ENCODE peak calls at places on chromosomes 6 and 20, in eight cellular contexts. One of them, this sample, is unnamed.

GRCh38 chr20:4573564-4574355 is 147.9 kb upstream of the PRND start:
- DNase-seq in tibial nerve: no peak
- DNase-seq in pancreas: no peak
- DNase-seq in neural progenitor cell: no peak
- DNase-seq in heart right ventricle: no peak
- DNase-seq in CD8-positive, alpha-beta memory T cell: no peak
- DNase-seq in cardiac muscle cell: no peak
- DNase-seq in IMR-90: peak; percentile 96
- DNase-seq in this sample: no peak

GRCh38 chr20:22060610-22061009 is 355.1 kb downstream of the PAX1 start:
- DNase-seq in tibial nerve: no peak
- DNase-seq in pancreas: no peak
- DNase-seq in neural progenitor cell: no peak
- DNase-seq in heart right ventricle: no peak
- DNase-seq in CD8-positive, alpha-beta memory T cell: no peak
- DNase-seq in cardiac muscle cell: no peak
- DNase-seq in IMR-90: no peak
- DNase-seq in this sample: no peak

GRCh38 chr20:64055893-64056638 is 6.6 kb upstream of the SOX18 start:
- DNase-seq in tibial nerve: no peak
- DNase-seq in pancreas: no peak
- DNase-seq in neural progenitor cell: peak; percentile 26
- DNase-seq in heart right ventricle: peak; percentile 81
- DNase-seq in CD8-positive, alpha-beta memory T cell: no peak
- DNase-seq in cardiac muscle cell: no peak
- DNase-seq in IMR-90: peak; percentile 19
- DNase-seq in this sample: no peak

GRCh38 chr6:62362097-62362496 is 76.1 kb upstream of the KHDRBS2 start:
- DNase-seq in tibial nerve: no peak
- DNase-seq in pancreas: no peak
- DNase-seq in neural progenitor cell: no peak
- DNase-seq in heart right ventricle: no peak
- DNase-seq in CD8-positive, alpha-beta memory T cell: no peak
- DNase-seq in cardiac muscle cell: no peak
- DNase-seq in IMR-90: no peak
- DNase-seq in this sample: no peak

GRCh38 chr20:8536219-8536618 is 404.2 kb downstream of the PLCB1 start:
- DNase-seq in tibial nerve: no peak
- DNase-seq in pancreas: no peak
- DNase-seq in neural progenitor cell: no peak
- DNase-seq in heart right ventricle: no peak
- DNase-seq in CD8-positive, alpha-beta memory T cell: no peak
- DNase-seq in cardiac muscle cell: no peak
- DNase-seq in IMR-90: no peak
- DNase-seq in this sample: no peak

GRCh38 chr6:46203388-46203787 is 32.6 kb upstream of the ENPP5 start:
- DNase-seq in tibial nerve: no peak
- DNase-seq in pancreas: no peak
- DNase-seq in neural progenitor cell: no peak
- DNase-seq in heart right ventricle: no peak
- DNase-seq in CD8-positive, alpha-beta memory T cell: no peak
- DNase-seq in cardiac muscle cell: no peak
- DNase-seq in IMR-90: no peak
- DNase-seq in this sample: no peak

GRCh38 chr6:153994004-153994403 is 45.0 kb upstream of the OPRM1 start:
- DNase-seq in tibial nerve: no peak
- DNase-seq in pancreas: no peak
- DNase-seq in neural progenitor cell: no peak
- DNase-seq in heart right ventricle: no peak
- DNase-seq in CD8-positive, alpha-beta memory T cell: no peak
- DNase-seq in cardiac muscle cell: no peak
- DNase-seq in IMR-90: no peak
- DNase-seq in this sample: no peak

GRCh38 chr6:139944976-139945375 is 570.5 kb upstream of the CITED2 start:
- DNase-seq in tibial nerve: no peak
- DNase-seq in pancreas: no peak
- DNase-seq in neural progenitor cell: no peak
- DNase-seq in heart right ventricle: no peak
- DNase-seq in CD8-positive, alpha-beta memory T cell: no peak
- DNase-seq in cardiac muscle cell: no peak
- DNase-seq in IMR-90: no peak
- DNase-seq in this sample: no peak

GRCh38 chr6:96394727-96395126 is 126.9 kb upstream of the UFL1 start:
- DNase-seq in tibial nerve: no peak
- DNase-seq in pancreas: peak; percentile 9
- DNase-seq in neural progenitor cell: peak; percentile 29
- DNase-seq in heart right ventricle: no peak
- DNase-seq in CD8-positive, alpha-beta memory T cell: no peak
- DNase-seq in cardiac muscle cell: peak; percentile 38
- DNase-seq in IMR-90: no peak
- DNase-seq in this sample: no peak

GRCh38 chr20:45359069-45359405 is 3.9 kb upstream of the SYS1 start:
- DNase-seq in tibial nerve: peak; percentile 70
- DNase-seq in pancreas: no peak
- DNase-seq in neural progenitor cell: no peak
- DNase-seq in heart right ventricle: no peak
- DNase-seq in CD8-positive, alpha-beta memory T cell: no peak
- DNase-seq in cardiac muscle cell: no peak
- DNase-seq in IMR-90: peak; percentile 44
- DNase-seq in this sample: no peak

GRCh38 chr6:169701218-169701952 is 444 bp downstream of the WDR27 start:
- DNase-seq in tibial nerve: no peak
- DNase-seq in pancreas: no peak
- DNase-seq in neural progenitor cell: no peak
- DNase-seq in heart right ventricle: no peak
- DNase-seq in CD8-positive, alpha-beta memory T cell: no peak
- DNase-seq in cardiac muscle cell: no peak
- DNase-seq in IMR-90: no peak
- DNase-seq in this sample: no peak

GRCh38 chr6:40792183-40792582 is 205.0 kb upstream of the LRFN2 start:
- DNase-seq in tibial nerve: no peak
- DNase-seq in pancreas: no peak
- DNase-seq in neural progenitor cell: no peak
- DNase-seq in heart right ventricle: no peak
- DNase-seq in CD8-positive, alpha-beta memory T cell: no peak
- DNase-seq in cardiac muscle cell: no peak
- DNase-seq in IMR-90: no peak
- DNase-seq in this sample: no peak

GRCh38 chr6:66376021-66376420 is 669.0 kb upstream of the EYS start:
- DNase-seq in tibial nerve: no peak
- DNase-seq in pancreas: no peak
- DNase-seq in neural progenitor cell: no peak
- DNase-seq in heart right ventricle: no peak
- DNase-seq in CD8-positive, alpha-beta memory T cell: no peak
- DNase-seq in cardiac muscle cell: no peak
- DNase-seq in IMR-90: no peak
- DNase-seq in this sample: no peak

GRCh38 chr6:44701637-44702101 is 314.2 kb downstream of the CDC5L start:
- DNase-seq in tibial nerve: no peak
- DNase-seq in pancreas: no peak
- DNase-seq in neural progenitor cell: peak; percentile 76
- DNase-seq in heart right ventricle: no peak
- DNase-seq in CD8-positive, alpha-beta memory T cell: no peak
- DNase-seq in cardiac muscle cell: no peak
- DNase-seq in IMR-90: no peak
- DNase-seq in this sample: no peak

GRCh38 chr6:155263373-155264063 is at the start of gene CLDN20:
- DNase-seq in tibial nerve: no peak
- DNase-seq in pancreas: no peak
- DNase-seq in neural progenitor cell: no peak
- DNase-seq in heart right ventricle: no peak
- DNase-seq in CD8-positive, alpha-beta memory T cell: no peak
- DNase-seq in cardiac muscle cell: no peak
- DNase-seq in IMR-90: no peak
- DNase-seq in this sample: no peak

GRCh38 chr6:36781669-36782068 is 57.6 kb downstream of the CPNE5 start:
- DNase-seq in tibial nerve: no peak
- DNase-seq in pancreas: no peak
- DNase-seq in neural progenitor cell: no peak
- DNase-seq in heart right ventricle: no peak
- DNase-seq in CD8-positive, alpha-beta memory T cell: no peak
- DNase-seq in cardiac muscle cell: no peak
- DNase-seq in IMR-90: no peak
- DNase-seq in this sample: no peak
- H3K27ac ChIP-seq in tibial nerve: no peak overlapping the region
- H3K27ac ChIP-seq in pancreas: no peak overlapping the region
- H3K27ac ChIP-seq in neural progenitor cell: no peak overlapping the region
- H3K27ac ChIP-seq in heart right ventricle: no peak overlapping the region
- H3K27ac ChIP-seq in CD8-positive, alpha-beta memory T cell: no peak overlapping the region
- H3K27ac ChIP-seq in cardiac muscle cell: no peak overlapping the region
- H3K27ac ChIP-seq in IMR-90: no peak overlapping the region
- H3K27ac ChIP-seq in this sample: no peak overlapping the region

GRCh38 chr6:80550271-80550670 is 443.8 kb downstream of the BCKDHB start:
- DNase-seq in tibial nerve: no peak
- DNase-seq in pancreas: no peak
- DNase-seq in neural progenitor cell: no peak
- DNase-seq in heart right ventricle: no peak
- DNase-seq in CD8-positive, alpha-beta memory T cell: no peak
- DNase-seq in cardiac muscle cell: no peak
- DNase-seq in IMR-90: no peak
- DNase-seq in this sample: no peak

GRCh38 chr6:80545323-80545722 is 438.9 kb downstream of the BCKDHB start:
- DNase-seq in tibial nerve: no peak
- DNase-seq in pancreas: no peak
- DNase-seq in neural progenitor cell: no peak
- DNase-seq in heart right ventricle: no peak
- DNase-seq in CD8-positive, alpha-beta memory T cell: no peak
- DNase-seq in cardiac muscle cell: no peak
- DNase-seq in IMR-90: no peak
- DNase-seq in this sample: no peak

GRCh38 chr6:80550748-80551147 is 444.3 kb downstream of the BCKDHB start:
- DNase-seq in tibial nerve: no peak
- DNase-seq in pancreas: no peak
- DNase-seq in neural progenitor cell: no peak
- DNase-seq in heart right ventricle: no peak
- DNase-seq in CD8-positive, alpha-beta memory T cell: no peak
- DNase-seq in cardiac muscle cell: no peak
- DNase-seq in IMR-90: no peak
- DNase-seq in this sample: no peak

GRCh38 chr6:80547827-80548226 is 441.4 kb downstream of the BCKDHB start:
- DNase-seq in tibial nerve: no peak
- DNase-seq in pancreas: no peak
- DNase-seq in neural progenitor cell: no peak
- DNase-seq in heart right ventricle: no peak
- DNase-seq in CD8-positive, alpha-beta memory T cell: no peak
- DNase-seq in cardiac muscle cell: no peak
- DNase-seq in IMR-90: peak; percentile 94
- DNase-seq in this sample: no peak

DNA sequence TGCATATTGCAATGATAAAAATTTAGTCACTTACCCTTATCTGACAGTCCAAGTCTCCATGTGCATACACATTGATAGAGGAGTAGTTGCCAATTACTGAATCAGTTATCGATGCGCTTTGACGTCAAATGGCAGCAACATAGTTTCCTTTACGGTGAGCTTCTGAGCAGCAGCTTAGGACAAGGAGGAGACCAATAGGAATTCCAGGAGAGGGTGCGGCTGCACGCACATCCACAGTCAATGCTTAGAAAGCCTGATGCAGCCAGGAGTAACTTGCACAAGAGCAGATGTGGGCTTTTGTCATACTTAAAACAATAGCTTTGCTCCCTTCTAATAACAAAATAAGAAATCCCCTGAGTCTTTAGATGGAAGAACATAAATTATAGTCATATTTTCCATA is 442.0 kb downstream of the BCKDHB start:
- DNase-seq in tibial nerve: no peak
- DNase-seq in pancreas: no peak
- DNase-seq in neural progenitor cell: no peak
- DNase-seq in heart right ventricle: no peak
- DNase-seq in CD8-positive, alpha-beta memory T cell: no peak
- DNase-seq in cardiac muscle cell: no peak
- DNase-seq in IMR-90: peak; percentile 51
- DNase-seq in this sample: no peak
- H3K27ac ChIP-seq in tibial nerve: peak overlapping the region; percentile 27
- H3K27ac ChIP-seq in pancreas: no peak overlapping the region
- H3K27ac ChIP-seq in neural progenitor cell: no peak overlapping the region
- H3K27ac ChIP-seq in heart right ventricle: no peak overlapping the region
- H3K27ac ChIP-seq in CD8-positive, alpha-beta memory T cell: no peak overlapping the region
- H3K27ac ChIP-seq in cardiac muscle cell: no peak overlapping the region
- H3K27ac ChIP-seq in IMR-90: peak overlapping the region; percentile 59
- H3K27ac ChIP-seq in this sample: no peak overlapping the region

GRCh38 chr20:51629399-51630058 is 87.0 kb upstream of the NFATC2 start:
- DNase-seq in tibial nerve: no peak
- DNase-seq in pancreas: no peak
- DNase-seq in neural progenitor cell: no peak
- DNase-seq in heart right ventricle: no peak
- DNase-seq in CD8-positive, alpha-beta memory T cell: no peak
- DNase-seq in cardiac muscle cell: no peak
- DNase-seq in IMR-90: no peak
- DNase-seq in this sample: no peak
- H3K27ac ChIP-seq in tibial nerve: peak overlapping the region; percentile 78
- H3K27ac ChIP-seq in pancreas: no peak overlapping the region
- H3K27ac ChIP-seq in neural progenitor cell: no peak overlapping the region
- H3K27ac ChIP-seq in heart right ventricle: no peak overlapping the region
- H3K27ac ChIP-seq in CD8-positive, alpha-beta memory T cell: no peak overlapping the region
- H3K27ac ChIP-seq in cardiac muscle cell: no peak overlapping the region
- H3K27ac ChIP-seq in IMR-90: no peak overlapping the region
- H3K27ac ChIP-seq in this sample: no peak overlapping the region

GRCh38 chr6:93571341-93571740 is 152.0 kb upstream of the EPHA7 start:
- DNase-seq in tibial nerve: no peak
- DNase-seq in pancreas: no peak
- DNase-seq in neural progenitor cell: no peak
- DNase-seq in heart right ventricle: no peak
- DNase-seq in CD8-positive, alpha-beta memory T cell: no peak
- DNase-seq in cardiac muscle cell: no peak
- DNase-seq in IMR-90: no peak
- DNase-seq in this sample: no peak

GRCh38 chr6:93568169-93568568 is 148.8 kb upstream of the EPHA7 start:
- DNase-seq in tibial nerve: no peak
- DNase-seq in pancreas: no peak
- DNase-seq in neural progenitor cell: no peak
- DNase-seq in heart right ventricle: no peak
- DNase-seq in CD8-positive, alpha-beta memory T cell: no peak
- DNase-seq in cardiac muscle cell: no peak
- DNase-seq in IMR-90: no peak
- DNase-seq in this sample: no peak

GRCh38 chr6:93567164-93567563 is 147.8 kb upstream of the EPHA7 start:
- DNase-seq in tibial nerve: no peak
- DNase-seq in pancreas: no peak
- DNase-seq in neural progenitor cell: no peak
- DNase-seq in heart right ventricle: no peak
- DNase-seq in CD8-positive, alpha-beta memory T cell: no peak
- DNase-seq in cardiac muscle cell: no peak
- DNase-seq in IMR-90: no peak
- DNase-seq in this sample: no peak

GRCh38 chr6:93562566-93562965 is 143.2 kb upstream of the EPHA7 start:
- DNase-seq in tibial nerve: no peak
- DNase-seq in pancreas: no peak
- DNase-seq in neural progenitor cell: no peak
- DNase-seq in heart right ventricle: no peak
- DNase-seq in CD8-positive, alpha-beta memory T cell: no peak
- DNase-seq in cardiac muscle cell: no peak
- DNase-seq in IMR-90: no peak
- DNase-seq in this sample: no peak

GRCh38 chr6:93566285-93566684 is 146.9 kb upstream of the EPHA7 start:
- DNase-seq in tibial nerve: no peak
- DNase-seq in pancreas: no peak
- DNase-seq in neural progenitor cell: no peak
- DNase-seq in heart right ventricle: no peak
- DNase-seq in CD8-positive, alpha-beta memory T cell: no peak
- DNase-seq in cardiac muscle cell: no peak
- DNase-seq in IMR-90: no peak
- DNase-seq in this sample: no peak
- H3K27ac ChIP-seq in tibial nerve: no peak overlapping the region
- H3K27ac ChIP-seq in pancreas: no peak overlapping the region
- H3K27ac ChIP-seq in neural progenitor cell: no peak overlapping the region
- H3K27ac ChIP-seq in heart right ventricle: no peak overlapping the region
- H3K27ac ChIP-seq in CD8-positive, alpha-beta memory T cell: no peak overlapping the region
- H3K27ac ChIP-seq in cardiac muscle cell: no peak overlapping the region
- H3K27ac ChIP-seq in IMR-90: no peak overlapping the region
- H3K27ac ChIP-seq in this sample: no peak overlapping the region

GRCh38 chr6:164640946-164641345 is 668.5 kb downstream of the C6orf118 start:
- DNase-seq in tibial nerve: no peak
- DNase-seq in pancreas: no peak
- DNase-seq in neural progenitor cell: no peak
- DNase-seq in heart right ventricle: no peak
- DNase-seq in CD8-positive, alpha-beta memory T cell: no peak
- DNase-seq in cardiac muscle cell: no peak
- DNase-seq in IMR-90: no peak
- DNase-seq in this sample: no peak
- H3K27ac ChIP-seq in tibial nerve: no peak overlapping the region
- H3K27ac ChIP-seq in pancreas: no peak overlapping the region
- H3K27ac ChIP-seq in neural progenitor cell: no peak overlapping the region
- H3K27ac ChIP-seq in heart right ventricle: no peak overlapping the region
- H3K27ac ChIP-seq in CD8-positive, alpha-beta memory T cell: no peak overlapping the region
- H3K27ac ChIP-seq in cardiac muscle cell: no peak overlapping the region
- H3K27ac ChIP-seq in IMR-90: no peak overlapping the region
- H3K27ac ChIP-seq in this sample: no peak overlapping the region

This sample was measured in substantia nigra.